ENCODE peak calls at places on chromosomes 16 and 17, in ten cellular contexts. One of them, this sample, is unnamed.

GRCh38 chr17:72988451-72988850 is 104.0 kb downstream of the SLC39A11 start:
- DNase-seq in HL-60: no peak
- DNase-seq in thoracic aorta: no peak
- DNase-seq in fibroblast of pulmonary artery: no peak
- DNase-seq in SK-N-SH: no peak
- DNase-seq in tibial nerve: no peak
- DNase-seq in fibroblast of villous mesenchyme: no peak
- DNase-seq in GM13976: no peak
- DNase-seq in mesothelial cell of epicardium: no peak
- DNase-seq in fibroblast of lung: no peak
- DNase-seq in this sample: no peak

GRCh38 chr17:47781397-47781796 is 40.2 kb downstream of the OSBPL7 start:
- DNase-seq in HL-60: no peak
- DNase-seq in thoracic aorta: no peak
- DNase-seq in fibroblast of pulmonary artery: no peak
- DNase-seq in SK-N-SH: no peak
- DNase-seq in tibial nerve: no peak
- DNase-seq in fibroblast of villous mesenchyme: no peak
- DNase-seq in GM13976: no peak
- DNase-seq in mesothelial cell of epicardium: no peak
- DNase-seq in fibroblast of lung: no peak
- DNase-seq in this sample: no peak

GRCh38 chr17:51144266-51145022 is 8.9 kb upstream of the NME1 start:
- DNase-seq in HL-60: no peak
- DNase-seq in thoracic aorta: no peak
- DNase-seq in fibroblast of pulmonary artery: no peak
- DNase-seq in SK-N-SH: no peak
- DNase-seq in tibial nerve: no peak
- DNase-seq in fibroblast of villous mesenchyme: no peak
- DNase-seq in GM13976: no peak
- DNase-seq in mesothelial cell of epicardium: no peak
- DNase-seq in fibroblast of lung: no peak
- DNase-seq in this sample: no peak

GRCh38 chr17:27455914-27456680 is at the start of gene KSR1:
- DNase-seq in HL-60: peak; percentile 74
- DNase-seq in thoracic aorta: peak; percentile 41
- DNase-seq in fibroblast of pulmonary artery: peak; percentile 74
- DNase-seq in SK-N-SH: peak; percentile 93
- DNase-seq in tibial nerve: peak; percentile 61
- DNase-seq in fibroblast of villous mesenchyme: peak; percentile 81
- DNase-seq in GM13976: peak; percentile 94
- DNase-seq in mesothelial cell of epicardium: peak; percentile 80
- DNase-seq in fibroblast of lung: peak; percentile 67
- DNase-seq in this sample: peak; percentile 73

GRCh38 chr17:61127960-61128359 is 271.7 kb upstream of the TBX2 start:
- DNase-seq in HL-60: no peak
- DNase-seq in thoracic aorta: no peak
- DNase-seq in fibroblast of pulmonary artery: no peak
- DNase-seq in SK-N-SH: no peak
- DNase-seq in tibial nerve: no peak
- DNase-seq in fibroblast of villous mesenchyme: no peak
- DNase-seq in GM13976: no peak
- DNase-seq in mesothelial cell of epicardium: no peak
- DNase-seq in fibroblast of lung: no peak
- DNase-seq in this sample: no peak

GRCh38 chr16:521381-522210 is 5.9 kb upstream of the CAPN15 start:
- DNase-seq in HL-60: no peak
- DNase-seq in thoracic aorta: no peak
- DNase-seq in fibroblast of pulmonary artery: no peak
- DNase-seq in SK-N-SH: no peak
- DNase-seq in tibial nerve: no peak
- DNase-seq in fibroblast of villous mesenchyme: no peak
- DNase-seq in GM13976: no peak
- DNase-seq in mesothelial cell of epicardium: no peak
- DNase-seq in fibroblast of lung: no peak
- DNase-seq in this sample: no peak

GRCh38 chr17:77444653-77445029 is 303.9 kb downstream of the SEC14L1 start:
- DNase-seq in HL-60: no peak
- DNase-seq in thoracic aorta: no peak
- DNase-seq in fibroblast of pulmonary artery: peak; percentile 68
- DNase-seq in SK-N-SH: no peak
- DNase-seq in tibial nerve: no peak
- DNase-seq in fibroblast of villous mesenchyme: peak; percentile 95
- DNase-seq in GM13976: peak; percentile 73
- DNase-seq in mesothelial cell of epicardium: no peak
- DNase-seq in fibroblast of lung: peak; percentile 54
- DNase-seq in this sample: no peak

GRCh38 chr17:73196500-73196899 is 3.6 kb downstream of the COG1 start:
- DNase-seq in HL-60: no peak
- DNase-seq in thoracic aorta: no peak
- DNase-seq in fibroblast of pulmonary artery: peak; percentile 42
- DNase-seq in SK-N-SH: no peak
- DNase-seq in tibial nerve: no peak
- DNase-seq in fibroblast of villous mesenchyme: peak; percentile 57
- DNase-seq in GM13976: no peak
- DNase-seq in mesothelial cell of epicardium: no peak
- DNase-seq in fibroblast of lung: peak; percentile 25
- DNase-seq in this sample: no peak

GRCh38 chr17:30091771-30092170 is 24.8 kb upstream of the NSRP1 start:
- DNase-seq in HL-60: no peak
- DNase-seq in thoracic aorta: no peak
- DNase-seq in fibroblast of pulmonary artery: peak; percentile 81
- DNase-seq in SK-N-SH: no peak
- DNase-seq in tibial nerve: no peak
- DNase-seq in fibroblast of villous mesenchyme: peak; percentile 18
- DNase-seq in GM13976: no peak
- DNase-seq in mesothelial cell of epicardium: no peak
- DNase-seq in fibroblast of lung: peak; percentile 94
- DNase-seq in this sample: no peak

GRCh38 chr17:28154242-28154641 is 111.8 kb downstream of the NLK start:
- DNase-seq in HL-60: no peak
- DNase-seq in thoracic aorta: no peak
- DNase-seq in fibroblast of pulmonary artery: no peak
- DNase-seq in SK-N-SH: no peak
- DNase-seq in tibial nerve: no peak
- DNase-seq in fibroblast of villous mesenchyme: no peak
- DNase-seq in GM13976: no peak
- DNase-seq in mesothelial cell of epicardium: no peak
- DNase-seq in fibroblast of lung: no peak
- DNase-seq in this sample: no peak

DNA sequence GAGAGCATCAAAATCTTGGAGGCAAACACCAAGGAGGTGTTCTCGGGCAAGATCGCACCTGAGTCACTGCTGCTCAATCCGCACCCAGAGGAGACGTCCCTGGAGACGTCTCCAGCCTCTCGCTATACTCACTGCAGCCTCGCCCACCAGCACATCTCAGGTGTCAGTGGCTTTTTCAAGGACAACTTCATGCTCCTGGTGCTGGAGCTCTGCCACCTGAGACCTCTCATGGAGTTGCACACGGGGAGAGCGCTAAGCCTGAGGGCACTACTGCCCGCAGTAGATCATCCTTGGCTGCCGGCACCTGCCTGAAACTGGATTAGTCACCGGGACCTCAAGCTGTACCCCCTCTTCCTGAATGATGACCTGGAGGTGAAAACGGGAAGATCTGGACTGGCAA is 2.6 kb upstream of the MBTPS1 start:
- DNase-seq in HL-60: no peak
- DNase-seq in thoracic aorta: no peak
- DNase-seq in fibroblast of pulmonary artery: no peak
- DNase-seq in SK-N-SH: no peak
- DNase-seq in tibial nerve: no peak
- DNase-seq in fibroblast of villous mesenchyme: no peak
- DNase-seq in GM13976: no peak
- DNase-seq in mesothelial cell of epicardium: no peak
- DNase-seq in fibroblast of lung: no peak
- DNase-seq in this sample: no peak
- TF ChIP-seq CTCF in HL-60: no peak
- TF ChIP-seq CTCF in thoracic aorta: no peak
- TF ChIP-seq CTCF in fibroblast of pulmonary artery: no peak
- TF ChIP-seq CTCF in SK-N-SH: no peak
- TF ChIP-seq CTCF in tibial nerve: no peak
- TF ChIP-seq CTCF in fibroblast of villous mesenchyme: no peak
- TF ChIP-seq CTCF in GM13976: no peak
- TF ChIP-seq CTCF in mesothelial cell of epicardium: no peak
- TF ChIP-seq CTCF in fibroblast of lung: no peak
- TF ChIP-seq CTCF in this sample: no peak

DNA sequence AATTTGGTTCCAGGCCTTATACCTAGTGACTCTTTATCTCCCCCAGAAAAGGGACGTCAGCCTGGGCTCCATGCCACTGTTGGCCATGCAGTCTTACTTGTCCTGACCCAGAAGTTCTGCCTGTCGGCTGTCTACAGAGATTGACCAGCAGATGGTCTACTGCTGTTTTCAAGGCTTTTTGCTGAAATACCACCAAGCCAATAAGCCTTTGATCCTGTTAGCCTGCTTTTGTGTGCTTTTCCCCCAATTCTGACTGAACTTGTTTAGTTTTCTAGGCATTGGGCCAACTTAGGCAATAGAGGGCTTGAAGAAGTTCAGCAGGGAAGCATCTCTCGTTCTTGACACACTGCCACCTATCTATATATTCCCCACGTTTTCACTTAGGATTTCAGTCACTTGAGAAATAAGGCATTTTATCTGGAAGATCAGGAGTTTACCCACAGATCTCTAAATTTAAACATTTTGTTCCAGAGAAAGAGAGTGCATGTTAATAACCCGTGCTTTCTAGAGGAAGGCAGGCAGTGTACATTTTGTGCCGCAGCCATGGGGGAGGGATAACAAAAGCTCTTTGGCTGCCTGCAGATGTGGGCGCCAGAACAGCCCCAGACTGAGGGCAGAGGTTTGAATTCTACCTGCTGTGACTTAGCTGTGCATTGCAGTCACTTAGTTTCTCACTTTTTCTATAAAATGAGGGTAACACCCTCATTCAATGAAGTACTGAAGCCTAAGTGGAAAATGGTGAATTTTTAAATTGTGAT is 12.3 kb upstream of the CARMIL2 start:
- DNase-seq in HL-60: no peak
- DNase-seq in thoracic aorta: no peak
- DNase-seq in fibroblast of pulmonary artery: peak; percentile 54
- DNase-seq in SK-N-SH: no peak
- DNase-seq in tibial nerve: no peak
- DNase-seq in fibroblast of villous mesenchyme: peak; percentile 93
- DNase-seq in GM13976: no peak
- DNase-seq in mesothelial cell of epicardium: no peak
- DNase-seq in fibroblast of lung: no peak
- DNase-seq in this sample: no peak
- TF ChIP-seq CTCF in HL-60: no peak
- TF ChIP-seq CTCF in thoracic aorta: no peak
- TF ChIP-seq CTCF in fibroblast of pulmonary artery: no peak
- TF ChIP-seq CTCF in SK-N-SH: no peak
- TF ChIP-seq CTCF in tibial nerve: no peak
- TF ChIP-seq CTCF in fibroblast of villous mesenchyme: no peak
- TF ChIP-seq CTCF in GM13976: no peak
- TF ChIP-seq CTCF in mesothelial cell of epicardium: no peak
- TF ChIP-seq CTCF in fibroblast of lung: no peak
- TF ChIP-seq CTCF in this sample: no peak

DNA sequence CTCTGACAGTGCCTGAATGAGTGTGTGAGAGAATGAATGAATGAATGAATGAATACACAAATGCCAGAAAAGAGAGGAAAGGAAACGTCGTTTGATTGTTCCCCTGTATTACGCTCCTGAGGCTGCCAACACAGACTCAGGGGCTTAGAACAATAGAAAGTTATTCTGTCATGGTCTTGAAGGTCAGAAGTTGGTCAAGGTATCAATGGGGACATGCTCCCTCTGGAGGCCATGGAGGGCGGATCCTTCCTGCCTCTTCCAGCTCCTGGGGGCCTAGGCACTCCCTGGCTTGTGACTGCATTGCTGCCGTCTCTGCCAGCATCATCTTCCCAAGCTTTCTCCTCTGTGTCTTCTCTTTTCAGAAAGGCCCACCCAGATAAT is 1.5 kb upstream of the SLC38A8 start:
- DNase-seq in HL-60: no peak
- DNase-seq in thoracic aorta: no peak
- DNase-seq in fibroblast of pulmonary artery: peak; percentile 40
- DNase-seq in SK-N-SH: peak; percentile 68
- DNase-seq in tibial nerve: no peak
- DNase-seq in fibroblast of villous mesenchyme: peak; percentile 36
- DNase-seq in GM13976: no peak
- DNase-seq in mesothelial cell of epicardium: no peak
- DNase-seq in fibroblast of lung: peak; percentile 14
- DNase-seq in this sample: no peak
- TF ChIP-seq CTCF in HL-60: peak; percentile 6
- TF ChIP-seq CTCF in thoracic aorta: no peak
- TF ChIP-seq CTCF in fibroblast of pulmonary artery: peak; percentile 46
- TF ChIP-seq CTCF in SK-N-SH: peak; percentile 63
- TF ChIP-seq CTCF in tibial nerve: no peak
- TF ChIP-seq CTCF in fibroblast of villous mesenchyme: peak; percentile 49
- TF ChIP-seq CTCF in GM13976: no peak
- TF ChIP-seq CTCF in mesothelial cell of epicardium: no peak
- TF ChIP-seq CTCF in fibroblast of lung: peak; percentile 5
- TF ChIP-seq CTCF in this sample: peak; percentile 39

GRCh38 chr16:2584742-2585650 is 47.2 kb downstream of the PDPK1 start:
- DNase-seq in HL-60: no peak
- DNase-seq in thoracic aorta: no peak
- DNase-seq in fibroblast of pulmonary artery: no peak
- DNase-seq in SK-N-SH: no peak
- DNase-seq in tibial nerve: peak; percentile 61
- DNase-seq in fibroblast of villous mesenchyme: no peak
- DNase-seq in GM13976: no peak
- DNase-seq in mesothelial cell of epicardium: no peak
- DNase-seq in fibroblast of lung: no peak
- DNase-seq in this sample: no peak

GRCh38 chr16:2587891-2588565 is 50.2 kb downstream of the PDPK1 start:
- DNase-seq in HL-60: no peak
- DNase-seq in thoracic aorta: no peak
- DNase-seq in fibroblast of pulmonary artery: no peak
- DNase-seq in SK-N-SH: no peak
- DNase-seq in tibial nerve: no peak
- DNase-seq in fibroblast of villous mesenchyme: no peak
- DNase-seq in GM13976: no peak
- DNase-seq in mesothelial cell of epicardium: no peak
- DNase-seq in fibroblast of lung: no peak
- DNase-seq in this sample: no peak

GRCh38 chr16:2585651-2586081 is 47.8 kb downstream of the PDPK1 start:
- DNase-seq in HL-60: no peak
- DNase-seq in thoracic aorta: no peak
- DNase-seq in fibroblast of pulmonary artery: no peak
- DNase-seq in SK-N-SH: no peak
- DNase-seq in tibial nerve: no peak
- DNase-seq in fibroblast of villous mesenchyme: no peak
- DNase-seq in GM13976: no peak
- DNase-seq in mesothelial cell of epicardium: no peak
- DNase-seq in fibroblast of lung: no peak
- DNase-seq in this sample: no peak

GRCh38 chr16:2586901-2587480 is 49.2 kb downstream of the PDPK1 start:
- DNase-seq in HL-60: no peak
- DNase-seq in thoracic aorta: no peak
- DNase-seq in fibroblast of pulmonary artery: no peak
- DNase-seq in SK-N-SH: no peak
- DNase-seq in tibial nerve: no peak
- DNase-seq in fibroblast of villous mesenchyme: no peak
- DNase-seq in GM13976: no peak
- DNase-seq in mesothelial cell of epicardium: no peak
- DNase-seq in fibroblast of lung: no peak
- DNase-seq in this sample: no peak

DNA sequence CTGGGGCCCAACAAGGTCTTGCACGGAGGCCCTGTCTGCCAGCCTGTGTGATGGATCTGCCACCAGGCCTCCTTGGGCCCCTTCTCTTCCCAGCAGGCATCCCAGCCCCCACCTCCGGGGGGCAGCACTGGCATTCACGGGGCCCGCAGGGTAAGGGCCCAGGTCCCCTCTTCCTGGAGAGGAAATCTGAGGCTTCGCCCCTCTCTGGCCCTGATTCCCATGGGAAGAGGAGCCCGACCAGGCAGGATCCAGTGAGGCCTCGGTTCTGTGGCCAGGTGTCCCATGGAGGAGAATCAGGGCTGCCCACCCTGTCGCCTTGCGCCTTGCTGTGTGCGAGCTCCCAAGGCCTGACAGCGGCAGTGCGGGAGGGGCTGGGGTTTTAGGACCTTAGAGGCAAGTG is 48.4 kb downstream of the PDPK1 start:
- DNase-seq in HL-60: no peak
- DNase-seq in thoracic aorta: no peak
- DNase-seq in fibroblast of pulmonary artery: no peak
- DNase-seq in SK-N-SH: peak; percentile 51
- DNase-seq in tibial nerve: no peak
- DNase-seq in fibroblast of villous mesenchyme: no peak
- DNase-seq in GM13976: peak; percentile 48
- DNase-seq in mesothelial cell of epicardium: no peak
- DNase-seq in fibroblast of lung: no peak
- DNase-seq in this sample: no peak
- TF ChIP-seq CTCF in HL-60: no peak
- TF ChIP-seq CTCF in thoracic aorta: no peak
- TF ChIP-seq CTCF in fibroblast of pulmonary artery: no peak
- TF ChIP-seq CTCF in SK-N-SH: no peak
- TF ChIP-seq CTCF in tibial nerve: no peak
- TF ChIP-seq CTCF in fibroblast of villous mesenchyme: peak; percentile 27
- TF ChIP-seq CTCF in GM13976: no peak
- TF ChIP-seq CTCF in mesothelial cell of epicardium: no peak
- TF ChIP-seq CTCF in fibroblast of lung: peak; percentile 4
- TF ChIP-seq CTCF in this sample: peak; percentile 40

This sample was measured in CD14-positive monocyte.